ENCODE peak calls at places on chromosomes 11 and 22, in five cellular contexts. K, O, D, Y and Z are unnamed samples. For H3K9me3, the result is how much of the 10 kb centered on the place peaks cover.

GRCh38 chr11:36509265-36509664 is 807 bp downstream of the TRAF6 start:
- DNase-seq in K (peak), O (peak), D (no peak), Y (peak), Z (no peak)

GRCh38 chr11:8871283-8871775 is 39.7 kb upstream of the AKIP1 start:
- DNase-seq in D (peak), K (peak), Y (peak), O (peak), Z (no peak)

GRCh38 chr11:121587182-121587581 is 134.4 kb upstream of the SORL1-AS1 start:
- DNase-seq in O (no peak), Y (no peak), K (no peak), D (no peak), Z (no peak)

GRCh38 chr22:41280065-41280464 is 5.9 kb downstream of the RANGAP1 start:
- DNase-seq in O (peak), K (no peak), D (no peak), Y (no peak), Z (no peak)

GRCh38 chr11:93959663-93960062 is 61.5 kb upstream of the HEPHL1 start:
- DNase-seq in O (no peak), D (no peak), Y (no peak), K (no peak), Z (no peak)

GRCh38 chr11:9574806-9575530 is 1.5 kb downstream of the WEE1 start:
- DNase-seq in Y (peak), O (peak), K (no peak), D (peak), Z (peak)

GRCh38 chr22:39278040-39278439 is 33.3 kb upstream of the PDGFB start:
- DNase-seq in K (no peak), Y (peak), D (no peak), O (no peak), Z (no peak)

GRCh38 chr11:20488352-20488751 is 100.8 kb downstream of the PRMT3 start:
- DNase-seq in D (no peak), Y (no peak), O (no peak), K (no peak), Z (no peak)

DNA sequence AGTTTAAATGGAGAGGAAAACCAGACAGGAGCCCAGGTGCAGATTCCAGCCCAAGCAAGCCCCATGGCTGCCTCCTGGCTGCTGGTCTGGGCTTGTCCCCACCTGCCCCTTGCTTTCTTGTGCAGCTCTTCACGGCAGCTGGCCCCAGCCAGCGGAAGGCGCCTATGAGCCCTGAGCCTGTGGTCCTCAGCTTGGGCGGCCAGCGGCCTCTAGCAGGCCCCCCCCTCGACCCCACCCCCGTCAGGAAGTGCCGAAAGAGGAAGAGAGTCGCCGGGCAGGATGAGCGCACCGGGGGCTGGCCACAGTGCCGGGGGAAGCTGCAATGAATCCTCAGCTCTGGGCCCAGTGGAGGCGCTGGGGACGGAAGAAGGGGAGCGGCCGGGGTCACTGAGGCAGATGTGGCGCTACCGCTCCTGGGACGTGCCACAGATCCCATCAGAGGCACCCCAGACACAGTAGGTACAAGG is 2.1 kb upstream of the DGKZ start:
- DNase-seq in O (peak), K (no peak), Y (no peak), D (no peak), Z (peak)
- H2BK12ac ChIP-seq in O (peak), K (no peak), Y (peak), D (peak), Z (no peak)

GRCh38 chr22:31998784-31999435 is 44.2 kb upstream of the SLC5A1 start:
- DNase-seq in D (no peak), Y (no peak), O (no peak), K (no peak), Z (no peak)

GRCh38 chr22:31995046-31995445 is 48.0 kb upstream of the SLC5A1 start:
- DNase-seq in K (no peak), Y (no peak), D (no peak), O (no peak), Z (no peak)

GRCh38 chr22:32005453-32005852 is 37.6 kb upstream of the SLC5A1 start:
- DNase-seq in Y (peak), O (peak), K (no peak), D (no peak), Z (no peak)

GRCh38 chr22:31995807-31996206 is 47.3 kb upstream of the SLC5A1 start:
- DNase-seq in K (no peak), O (no peak), Y (no peak), D (no peak), Z (no peak)

GRCh38 chr22:32000171-32000570 is 42.9 kb upstream of the SLC5A1 start:
- DNase-seq in D (no peak), K (no peak), O (no peak), Y (no peak), Z (no peak)
- H3K9me3 ChIP-seq in D (under half), K (under half), O (under half), Y (under half), Z (under half)

DNA sequence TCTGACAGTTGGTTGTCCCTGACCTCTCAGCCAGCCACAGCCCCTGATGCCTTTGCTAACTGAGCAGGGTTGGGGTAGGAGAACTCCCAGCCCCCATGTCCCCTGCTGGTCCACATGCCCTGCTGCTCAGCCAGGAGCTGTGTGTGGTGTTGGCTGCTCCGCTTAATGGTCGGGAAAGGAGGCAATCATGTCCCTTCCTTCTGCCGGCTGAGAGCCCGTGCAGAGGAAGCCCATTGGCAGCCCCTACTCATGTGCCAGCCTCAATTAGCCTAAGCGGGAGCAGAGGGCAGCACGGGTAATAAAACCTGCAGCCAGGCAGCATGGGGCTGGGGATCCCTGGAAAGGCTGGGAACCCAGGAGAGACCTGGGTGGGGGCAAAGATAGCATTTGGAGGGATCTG is 103.1 kb upstream of the NECTIN1 start:
- DNase-seq in D (no peak), O (no peak), Y (no peak), K (no peak), Z (no peak)
- H2BK12ac ChIP-seq in D (peak), O (no peak), Y (no peak), K (no peak), Z (no peak)

DNA sequence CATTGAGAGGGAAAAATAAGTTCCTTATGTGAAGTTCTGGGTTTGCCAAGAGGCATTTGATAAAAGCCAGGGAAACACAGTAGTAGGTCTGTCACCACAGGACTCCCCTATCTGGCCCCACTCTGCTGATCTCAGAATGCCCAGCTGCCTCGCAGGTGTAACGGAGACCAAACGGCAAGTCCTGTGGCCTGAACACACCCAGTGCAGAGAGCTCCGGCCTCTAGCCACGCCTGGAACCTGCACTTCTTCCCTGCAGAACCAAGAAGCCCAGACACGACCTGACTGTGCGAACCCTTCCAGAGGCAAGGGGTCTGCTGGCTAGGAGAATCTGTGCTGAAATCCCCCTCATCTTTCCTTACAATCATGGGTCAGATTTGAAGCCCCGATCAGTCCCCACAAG is 432.8 kb upstream of the B3GAT1 start:
- DNase-seq in K (no peak), D (peak), Y (no peak), O (no peak), Z (no peak)
- H3K9me3 ChIP-seq in K (under half), D (under half), Y (under half), O (under half), Z (under half)

GRCh38 chr11:77278595-77279506 is 22.6 kb downstream of the GDPD4 start:
- DNase-seq in D (no peak), O (no peak), Y (peak), K (no peak), Z (no peak)
- H2BK12ac ChIP-seq in D (no peak), O (no peak), Y (no peak), K (no peak), Z (no peak)